ENCODE peak calls at places on chromosomes 6 and 20, in eight cellular contexts. K is endodermal cell, I is mammary epithelial cell, M is RWPE1, Z is astrocyte of the hippocampus, C is A549, V is astrocyte of the spinal cord, S is left cardiac atrium. H is an unnamed sample.

GRCh38 chr20:54103067-54103761 is 32.8 kb upstream of the BCAS1 start:
- DNase-seq in K (peak; percentile 95), I (no peak), M (peak; percentile 52), Z (peak; percentile 72), C (no peak), V (peak; percentile 65), S (peak; percentile 72), H (peak; percentile 89)

GRCh38 chr6:89818977-89819335 is 638 bp downstream of the MDN1 start:
- DNase-seq in K (no peak), I (peak; percentile 60), M (peak; percentile 20), Z (peak; percentile 58), C (no peak), V (peak; percentile 44), S (no peak), H (peak; percentile 58)

GRCh38 chr6:167870321-167870720 is 43.6 kb downstream of the AFDN start:
- DNase-seq in K (no peak), I (no peak), M (no peak), Z (no peak), C (no peak), V (no peak), S (peak; percentile 32), H (no peak)

GRCh38 chr6:134331255-134331654 is 13.3 kb upstream of the SGK1 start:
- DNase-seq in K (no peak), I (no peak), M (no peak), Z (no peak), C (no peak), V (no peak), S (no peak), H (no peak)

GRCh38 chr6:144055121-144055931 is 40.0 kb downstream of the SF3B5 start:
- DNase-seq in K (no peak), I (no peak), M (no peak), Z (no peak), C (no peak), V (no peak), S (no peak), H (no peak)

GRCh38 chr20:62019881-62020492 is 45.7 kb downstream of the TAF4 start:
- DNase-seq in K (no peak), I (no peak), M (no peak), Z (no peak), C (no peak), V (no peak), S (no peak), H (no peak)

GRCh38 chr6:13710552-13711383 is 867 bp downstream of the RANBP9 start:
- DNase-seq in K (peak; percentile 84), I (peak; percentile 32), M (peak; percentile 26), Z (peak; percentile 60), C (no peak), V (no peak), S (peak; percentile 51), H (peak; percentile 67)

GRCh38 chr20:64057628-64058498 is 5.1 kb upstream of the TCEA2 start:
- DNase-seq in K (peak; percentile 97), I (no peak), M (peak; percentile 92), Z (peak; percentile 84), C (peak; percentile 90), V (peak; percentile 35), S (peak; percentile 88), H (peak; percentile 92)

GRCh38 chr6:137043710-137044365 is 927 bp downstream of the IL20RA start:
- DNase-seq in K (no peak), I (peak; percentile 28), M (peak; percentile 38), Z (peak; percentile 59), C (peak; percentile 3), V (peak; percentile 46), S (peak; percentile 28), H (peak; percentile 66)